ENCODE peak calls at places on chromosomes 3 and 15, in five cellular contexts. V, M, U, F and Y are unnamed samples. For H3K4me1, the result is how much of the 10 kb centered on the place peaks cover.

GRCh38 chr3:197465197-197465995 is 90.4 kb downstream of the BDH1 start:
- DNase-seq in V (no peak), M (peak), U (no peak), F (no peak), Y (no peak)

GRCh38 chr3:55203006-55203405 is 275.1 kb upstream of the LRTM1 start:
- DNase-seq in V (no peak), M (no peak), U (peak), F (no peak), Y (no peak)

GRCh38 chr3:123353852-123354238 is 95.0 kb downstream of the ADCY5 start:
- DNase-seq in V (no peak), M (no peak), U (no peak), F (no peak), Y (no peak)

GRCh38 chr3:116552261-116552660 is 107.0 kb upstream of the LSAMP start:
- DNase-seq in V (no peak), M (no peak), U (no peak), F (no peak), Y (no peak)

GRCh38 chr15:91040851-91041250 is 18.5 kb upstream of the VPS33B start:
- DNase-seq in V (no peak), M (no peak), U (no peak), F (no peak), Y (no peak)

GRCh38 chr3:195048059-195048905 is 222.7 kb downstream of the XXYLT1 start:
- DNase-seq in V (no peak), M (no peak), U (no peak), F (peak), Y (no peak)

GRCh38 chr3:52514576-52514975 is 19.1 kb downstream of the NT5DC2 start:
- DNase-seq in V (no peak), M (no peak), U (no peak), F (no peak), Y (no peak)

GRCh38 chr15:95307115-95307514 is 1023.4 kb upstream of the NR2F2 start:
- DNase-seq in V (no peak), M (no peak), U (no peak), F (no peak), Y (no peak)

GRCh38 chr3:132783152-132783551 is 60.9 kb upstream of the NPHP3 start:
- DNase-seq in V (no peak), M (no peak), U (no peak), F (no peak), Y (no peak)

GRCh38 chr15:43274136-43274535 is 7.4 kb upstream of the TGM5 start:
- DNase-seq in V (no peak), M (no peak), U (peak), F (no peak), Y (no peak)

GRCh38 chr3:34305266-34305665 is 506.8 kb downstream of the PDCD6IP start:
- DNase-seq in V (no peak), M (no peak), U (no peak), F (no peak), Y (no peak)

DNA sequence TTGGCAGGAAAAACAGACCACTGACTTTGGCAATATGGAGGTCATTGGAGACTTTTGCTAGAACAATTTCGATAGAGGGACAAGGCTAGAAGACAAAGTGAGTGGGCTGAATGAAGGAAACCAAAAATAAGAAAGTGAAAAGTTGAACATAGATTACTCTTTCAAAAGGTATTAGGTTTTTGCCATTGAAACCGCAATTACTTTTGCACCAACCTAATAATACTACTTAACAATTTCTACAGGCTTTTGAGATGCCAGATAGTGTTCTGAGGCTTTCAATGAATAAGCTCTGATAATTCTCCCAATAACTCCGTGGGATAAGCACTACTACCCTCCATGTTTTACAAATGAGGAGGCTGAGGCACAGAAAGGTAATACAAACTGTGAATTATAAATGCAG is 85.0 kb downstream of the MDFIC2 start:
- DNase-seq in V (no peak), M (no peak), U (no peak), F (no peak), Y (no peak)
- H3K27ac ChIP-seq in V (no peak), M (no peak), U (no peak), F (no peak), Y (no peak)

GRCh38 chr3:51176923-51177322 is 208.2 kb upstream of the MANF start:
- DNase-seq in V (no peak), M (no peak), U (no peak), F (no peak), Y (no peak)
- H3K4me1 ChIP-seq in V (under half), M (under half), U (under half), F (under half), Y (under half)

GRCh38 chr3:10992017-10992945 is at the start of gene SLC6A1:
- DNase-seq in V (no peak), M (no peak), U (no peak), F (no peak), Y (no peak)
- H3K4me3 ChIP-seq in V (no peak), M (no peak), U (no peak), F (peak), Y (no peak)

DNA sequence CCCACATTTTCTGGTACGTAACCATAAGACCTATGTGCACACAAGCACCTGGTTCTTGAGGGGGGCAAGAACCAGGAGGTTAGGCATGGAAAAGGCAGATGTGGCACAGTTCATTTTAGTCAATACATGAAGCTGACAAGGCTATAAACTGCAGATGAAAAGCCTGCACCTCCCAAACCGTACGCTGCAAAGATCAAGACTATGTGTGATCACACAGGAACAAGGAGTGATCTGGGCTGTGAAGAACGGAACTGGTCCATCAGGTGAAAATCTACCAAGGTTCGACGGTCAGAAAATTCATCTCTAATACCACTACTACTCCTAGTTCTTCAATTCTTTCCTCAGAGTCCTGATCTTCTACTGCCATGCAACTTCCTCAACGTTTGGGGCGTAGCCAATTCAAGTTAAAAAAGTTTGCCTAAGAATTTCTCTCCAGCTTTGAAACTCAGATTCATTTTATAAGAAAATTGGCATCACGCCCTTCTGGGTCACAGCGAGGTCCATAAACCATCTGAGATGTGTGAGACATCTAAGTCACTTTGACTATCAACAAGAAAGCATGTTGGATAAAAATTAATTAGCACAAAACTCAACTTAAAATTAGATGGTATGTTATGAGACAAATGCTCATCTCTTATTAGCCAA is 41.9 kb downstream of the PLD1 start:
- DNase-seq in V (no peak), M (no peak), U (no peak), F (no peak), Y (no peak)
- H3K27ac ChIP-seq in V (no peak), M (no peak), U (no peak), F (no peak), Y (no peak)